ENCODE peak calls at places on chromosome 6, in nine cellular contexts. Z is nucleus accumbens, S is ELR, Q is retina, V is OCI-M1, E is left cardiac atrium, R is NCI-H748 treated with DMSO at 0.1 percent for 48 hours, W is T-cell, H is SW480. Y is an unnamed sample.

GRCh38 chr6:44730771-44731391 is 343.4 kb downstream of the CDC5L start:
- DNase-seq in V (no peak), R (no peak), S (peak), W (no peak), E (no peak), H (peak), Q (no peak), Z (no peak), Y (no peak)

GRCh38 chr6:52537001-52537753 is 39.7 kb downstream of the TRAM2 start:
- DNase-seq in H (no peak), R (no peak), Z (no peak), V (no peak), E (no peak), W (no peak), Q (no peak), S (peak), Y (peak)

GRCh38 chr6:156822747-156823206 is 45.6 kb downstream of the ARID1B start:
- DNase-seq in E (no peak), V (no peak), R (peak), H (no peak), Z (no peak), S (no peak), Q (no peak), W (no peak), Y (no peak)

GRCh38 chr6:157455028-157455714 is 74.2 kb downstream of the ZDHHC14 start:
- DNase-seq in H (no peak), W (no peak), E (no peak), V (no peak), S (no peak), R (no peak), Q (peak), Z (no peak), Y (no peak)

GRCh38 chr6:87623248-87623647 is 33.3 kb downstream of the ORC3 start:
- DNase-seq in Q (no peak), W (no peak), S (no peak), R (no peak), H (no peak), Z (no peak), E (no peak), V (no peak), Y (no peak)

GRCh38 chr6:5201271-5201670 is 59.5 kb downstream of the LYRM4 start:
- DNase-seq in W (no peak), E (no peak), Z (no peak), H (no peak), S (peak), Q (peak), V (no peak), R (no peak), Y (no peak)

GRCh38 chr6:161578478-161578877 is 304.6 kb upstream of the AGPAT4 start:
- DNase-seq in H (no peak), V (peak), Q (no peak), R (no peak), W (no peak), S (peak), E (no peak), Z (no peak), Y (no peak)

GRCh38 chr6:38436726-38437465 is 202.8 kb downstream of the BTBD9 start:
- DNase-seq in R (no peak), W (no peak), Z (no peak), S (peak), V (no peak), H (no peak), E (no peak), Q (no peak), Y (no peak)

GRCh38 chr6:78909391-78909790 is 42.0 kb downstream of the IRAK1BP1 start:
- DNase-seq in Z (no peak), R (no peak), Q (no peak), E (no peak), V (peak), W (no peak), S (peak), H (no peak), Y (no peak)

GRCh38 chr6:51855310-51856082 is 231.9 kb downstream of the PKHD1 start:
- DNase-seq in R (peak), Q (peak), V (peak), S (peak), W (no peak), Z (no peak), H (peak), E (no peak), Y (no peak)

GRCh38 chr6:29705389-29706231 is 17.6 kb upstream of the HLA-F start:
- DNase-seq in H (peak), S (peak), W (no peak), R (peak), Z (no peak), V (peak), E (no peak), Q (peak), Y (no peak)

GRCh38 chr6:84902354-84902928 is 138.0 kb upstream of the TBX18 start:
- DNase-seq in H (no peak), Z (no peak), V (no peak), Q (no peak), E (no peak), R (no peak), W (no peak), S (no peak), Y (no peak)

GRCh38 chr6:7833753-7834075 is 76.9 kb downstream of the TXNDC5 start:
- DNase-seq in V (no peak), R (no peak), Z (no peak), Q (no peak), E (no peak), H (no peak), W (no peak), S (no peak), Y (no peak)

GRCh38 chr6:56076033-56076432 is 171.3 kb downstream of the COL21A1 start:
- DNase-seq in E (no peak), S (no peak), Z (no peak), W (no peak), H (no peak), R (no peak), V (peak), Q (no peak), Y (no peak)

GRCh38 chr6:170038251-170038650 is 252.6 kb downstream of the DLL1 start:
- DNase-seq in H (no peak), Z (no peak), W (no peak), R (no peak), Q (no peak), E (no peak), V (no peak), S (no peak), Y (no peak)

GRCh38 chr6:5746392-5747140 is 260.2 kb downstream of the NRN1 start:
- DNase-seq in V (no peak), S (no peak), E (no peak), Q (no peak), Z (no peak), W (no peak), H (no peak), R (no peak), Y (no peak)

GRCh38 chr6:20800653-20801052 is 266.4 kb downstream of the CDKAL1 start:
- DNase-seq in V (no peak), H (no peak), Q (no peak), S (no peak), Z (no peak), W (no peak), E (no peak), R (no peak), Y (no peak)

GRCh38 chr6:38782616-38783015 is 67.5 kb downstream of the DNAH8 start:
- DNase-seq in V (peak), H (no peak), Q (no peak), W (no peak), S (no peak), Z (no peak), R (no peak), E (no peak), Y (no peak)

GRCh38 chr6:11202513-11203305 is 29.8 kb downstream of the NEDD9 start:
- DNase-seq in E (no peak), R (peak), S (no peak), H (peak), W (no peak), Q (peak), Z (peak), V (no peak), Y (no peak)

GRCh38 chr6:151677427-151677826 is 130.1 kb upstream of the ESR1 start:
- DNase-seq in Q (no peak), H (no peak), R (no peak), S (no peak), V (no peak), E (no peak), W (no peak), Z (no peak), Y (no peak)

GRCh38 chr6:12608874-12609273 is 107.7 kb upstream of the PHACTR1 start:
- DNase-seq in H (no peak), Z (no peak), S (no peak), V (no peak), W (no peak), E (no peak), Q (no peak), R (no peak), Y (no peak)

Y was measured in T-helper 2 cell.